ENCODE peak calls at places on chromosomes 3 and 15, in four cellular contexts. U is dorsolateral prefrontal cortex, M is stomach, Q is colonic mucosa. D is an unnamed sample.

GRCh38 chr3:182325213-182325941 is 467.9 kb upstream of the ATP11B start:
- DNase-seq in U (no peak), M (no peak), Q (no peak), D (no peak)

GRCh38 chr3:40043444-40043755 is 234.0 kb downstream of the MYRIP start:
- DNase-seq in U (peak; percentile 77), Q (no peak), M (no peak), D (no peak)

GRCh38 chr15:51782357-51782896 is 31.0 kb downstream of the TMOD2 start:
- DNase-seq in M (no peak), U (no peak), Q (no peak), D (no peak)

GRCh38 chr15:62138124-62138523 is 27.0 kb downstream of the C2CD4B start:
- DNase-seq in M (no peak), Q (no peak), U (no peak), D (no peak)

GRCh38 chr3:54349231-54349647 is 226.9 kb downstream of the CACNA2D3 start:
- DNase-seq in M (no peak), U (no peak), Q (no peak), D (no peak)

GRCh38 chr3:54053201-54053600 is 69.2 kb upstream of the CACNA2D3 start:
- DNase-seq in Q (no peak), M (no peak), U (no peak), D (no peak)

GRCh38 chr3:149299938-149300791 is 33.3 kb downstream of the TM4SF18 start:
- DNase-seq in Q (peak; percentile 69), U (no peak), M (peak; percentile 53), D (peak; percentile 78)

GRCh38 chr3:126287171-126287535 is 70.1 kb downstream of the KLF15 start:
- DNase-seq in M (no peak), U (no peak), Q (no peak), D (no peak)

GRCh38 chr3:80564391-80564790 is 796.6 kb upstream of the ROBO1 start:
- DNase-seq in M (no peak), Q (no peak), U (no peak), D (no peak)

GRCh38 chr15:95018888-95019545 is 787.7 kb downstream of the MCTP2 start:
- DNase-seq in Q (no peak), U (no peak), M (no peak), D (no peak)

GRCh38 chr3:101042996-101043686 is 49.9 kb upstream of the ABI3BP start:
- DNase-seq in M (no peak), U (no peak), Q (no peak), D (no peak)

GRCh38 chr15:33882921-33883320 is 85.4 kb upstream of the CHRM5 start:
- DNase-seq in M (no peak), U (no peak), Q (no peak), D (no peak)

GRCh38 chr3:186526256-186526606 is 17.9 kb downstream of the CRYGS start:
- DNase-seq in Q (no peak), M (no peak), U (no peak), D (no peak)

GRCh38 chr15:62275818-62276217 is 110.7 kb upstream of the C2CD4B start:
- DNase-seq in M (no peak), Q (no peak), U (no peak), D (no peak)

GRCh38 chr15:26451995-26452394 is 320.9 kb downstream of the GABRB3 start:
- DNase-seq in Q (no peak), M (no peak), U (no peak), D (no peak)

GRCh38 chr3:34189133-34189532 is 390.7 kb downstream of the PDCD6IP start:
- DNase-seq in Q (no peak), M (no peak), U (no peak), D (no peak)

GRCh38 chr3:195522254-195523023 is 20.7 kb downstream of the PPP1R2 start:
- DNase-seq in M (no peak), Q (peak; percentile 26), U (no peak), D (no peak)

GRCh38 chr3:145188079-145188785 is 972.8 kb downstream of the PLOD2 start:
- DNase-seq in U (no peak), Q (no peak), M (no peak), D (no peak)

GRCh38 chr3:195892355-195893120 is 15.8 kb downstream of the TNK2 start:
- DNase-seq in U (peak; percentile 34), M (no peak), Q (no peak), D (no peak)

GRCh38 chr15:79025201-79025600 is 65.4 kb downstream of the RASGRF1 start:
- DNase-seq in Q (no peak), U (no peak), M (no peak), D (no peak)

GRCh38 chr3:138406606-138407005 is 27.8 kb upstream of the ESYT3 start:
- DNase-seq in U (no peak), M (no peak), Q (no peak), D (peak; percentile 17)

GRCh38 chr3:148737104-148737525 is 39.4 kb downstream of the AGTR1 start:
- DNase-seq in M (no peak), Q (no peak), U (no peak), D (no peak)

GRCh38 chr15:82298520-82298919 is 35.9 kb downstream of the SAXO2 start:
- DNase-seq in Q (no peak), U (no peak), M (no peak), D (no peak)

GRCh38 chr3:19147905-19148767 is at the start of gene KCNH8:
- DNase-seq in U (no peak), M (peak; percentile 31), Q (peak; percentile 42), D (no peak)

GRCh38 chr3:179181021-179181472 is 32.9 kb downstream of the PIK3CA start:
- DNase-seq in U (no peak), Q (no peak), M (no peak), D (no peak)

GRCh38 chr3:147939425-147940196 is 530.4 kb downstream of the ZIC1 start:
- DNase-seq in U (peak; percentile 18), M (no peak), Q (no peak), D (no peak)

GRCh38 chr3:149339931-149340309 is 6.5 kb upstream of the TM4SF18 start:
- DNase-seq in M (peak; percentile 74), Q (peak; percentile 45), U (no peak), D (peak; percentile 94)

GRCh38 chr3:62981962-62982361 is 106.7 kb upstream of the CADPS start:
- DNase-seq in U (no peak), Q (no peak), M (no peak), D (no peak)

GRCh38 chr3:36149447-36149865 is 230.8 kb upstream of the STAC start:
- DNase-seq in U (no peak), M (no peak), Q (no peak), D (no peak)

GRCh38 chr3:190345027-190345821 is 23.0 kb upstream of the CLDN1 start:
- DNase-seq in U (no peak), M (no peak), Q (no peak), D (no peak)

GRCh38 chr3:73461582-73461981 is 163.2 kb downstream of the PDZRN3 start:
- DNase-seq in M (no peak), Q (no peak), U (no peak), D (no peak)

GRCh38 chr3:179182892-179183291 is 34.7 kb downstream of the PIK3CA start:
- DNase-seq in U (no peak), Q (no peak), M (no peak), D (no peak)

GRCh38 chr15:98671060-98672008 is 23.0 kb downstream of the IGF1R start:
- DNase-seq in M (no peak), Q (no peak), U (no peak), D (no peak)

GRCh38 chr15:90481023-90481422 is 48.7 kb upstream of the CRTC3 start:
- DNase-seq in U (no peak), M (no peak), Q (no peak), D (no peak)

GRCh38 chr3:128482857-128483656 is 9.9 kb downstream of the GATA2 start:
- DNase-seq in U (no peak), M (no peak), Q (no peak), D (no peak)

GRCh38 chr3:177929310-177929709 is 606.9 kb upstream of the KCNMB2 start:
- DNase-seq in M (no peak), Q (no peak), U (no peak), D (no peak)

GRCh38 chr3:133599280-133599679 is 25.8 kb downstream of the CDV3 start:
- DNase-seq in M (no peak), U (no peak), Q (no peak), D (no peak)

GRCh38 chr3:42982645-42983412 is 3.7 kb downstream of the GASK1A start:
- DNase-seq in M (no peak), Q (no peak), U (no peak), D (no peak)

GRCh38 chr15:57307527-57308193 is 68.6 kb upstream of the CGNL1 start:
- DNase-seq in U (no peak), M (no peak), Q (no peak), D (no peak)

GRCh38 chr3:58011580-58011979 is 3.4 kb downstream of the FLNB start:
- DNase-seq in U (no peak), M (no peak), Q (no peak), D (no peak)

GRCh38 chr3:58009026-58009748 is 965 bp downstream of the FLNB start:
- DNase-seq in Q (peak; percentile 81), U (peak; percentile 41), M (peak; percentile 48), D (no peak)

GRCh38 chr3:58010562-58010961 is 2.3 kb downstream of the FLNB start:
- DNase-seq in M (no peak), U (no peak), Q (no peak), D (no peak)

GRCh38 chr3:58008140-58009025 is at the start of gene FLNB:
- DNase-seq in U (peak; percentile 67), Q (peak; percentile 83), M (peak; percentile 77), D (peak; percentile 84)

GRCh38 chr3:58009749-58010535 is 1.7 kb downstream of the FLNB start:
- DNase-seq in Q (peak; percentile 94), M (peak; percentile 80), U (no peak), D (no peak)
- H3K27ac ChIP-seq in Q (peak overlapping the region; percentile 87), M (peak overlapping the region; percentile 86), U (no peak overlapping the region), D (peak overlapping the region; percentile 80)

GRCh38 chr15:75720787-75721461 is 8.3 kb upstream of the CSPG4 start:
- DNase-seq in Q (peak; percentile 89), U (peak; percentile 64), M (peak; percentile 87), D (no peak)
- TF ChIP-seq CTCF in Q (peak; percentile 20), U (peak; percentile 7), M (no peak), D (no peak)

GRCh38 chr3:159951580-159951979 is 37.1 kb upstream of the IL12A start:
- DNase-seq in Q (no peak), U (no peak), M (no peak), D (no peak)
- H3K4me3 ChIP-seq in Q (no peak overlapping the region), U (no peak overlapping the region), M (no peak overlapping the region), D (no peak overlapping the region)

GRCh38 chr15:66679657-66680108 is 22.4 kb upstream of the SMAD6 start:
- DNase-seq in U (no peak), Q (no peak), M (peak; percentile 36), D (no peak)
- H3K27ac ChIP-seq in U (no peak overlapping the region), Q (no peak overlapping the region), M (no peak overlapping the region), D (no peak overlapping the region)

GRCh38 chr3:49327485-49327884 is 12.4 kb downstream of the USP4 start:
- DNase-seq in U (no peak), M (no peak), Q (no peak), D (no peak)
- TF ChIP-seq CTCF in U (no peak), M (no peak), Q (peak; percentile 20), D (no peak)

GRCh38 chr3:139756529-139757103 is 78.8 kb upstream of the NMNAT3 start:
- DNase-seq in U (no peak), M (no peak), Q (no peak), D (no peak)
- H3K4me3 ChIP-seq in U (no peak overlapping the region), M (no peak overlapping the region), Q (no peak overlapping the region), D (no peak overlapping the region)

D was measured in coronary artery.